ENCODE peak calls at places on chromosomes 16 and 17, in five cellular contexts. I is osteocyte, V is right atrium auricular region, X is ovary, Y is colonic mucosa. Q is an unnamed sample.

GRCh38 chr17:29616300-29617048 is 6.2 kb downstream of the CORO6 start:
- DNase-seq in I (no peak), V (no peak), X (peak), Y (no peak), Q (no peak)

GRCh38 chr17:15123593-15124590 is 141.2 kb downstream of the PMP22 start:
- DNase-seq in I (no peak), V (no peak), X (no peak), Y (no peak), Q (no peak)

GRCh38 chr17:2172447-2172938 is 117.6 kb downstream of the HIC1 start:
- DNase-seq in I (no peak), V (no peak), X (no peak), Y (no peak), Q (no peak)

GRCh38 chr16:86941731-86942468 is 363.6 kb downstream of the FOXL1 start:
- DNase-seq in I (no peak), V (no peak), X (no peak), Y (no peak), Q (no peak)

GRCh38 chr17:57832711-57833596 is 16.9 kb downstream of the MRPS23 start:
- DNase-seq in I (peak), V (peak), X (peak), Y (peak), Q (no peak)

GRCh38 chr16:84138824-84139627 is 6.0 kb downstream of the HSDL1 start:
- DNase-seq in I (no peak), V (no peak), X (no peak), Y (no peak), Q (no peak)

GRCh38 chr17:54153423-54153822 is 330.7 kb downstream of the KIF2B start:
- DNase-seq in I (no peak), V (no peak), X (no peak), Y (no peak), Q (no peak)

GRCh38 chr17:67151717-67152116 is 93.3 kb downstream of the HELZ start:
- DNase-seq in I (no peak), V (no peak), X (no peak), Y (no peak), Q (no peak)

GRCh38 chr16:61937646-61938045 is 98.6 kb downstream of the CDH8 start:
- DNase-seq in I (no peak), V (no peak), X (no peak), Y (no peak), Q (no peak)

GRCh38 chr17:68824707-68825106 is 130.5 kb downstream of the ABCA8 start:
- DNase-seq in I (no peak), V (no peak), X (no peak), Y (no peak), Q (no peak)

GRCh38 chr17:6948562-6948961 is 47.3 kb upstream of the ALOX12 start:
- DNase-seq in I (no peak), V (no peak), X (no peak), Y (no peak), Q (no peak)

GRCh38 chr17:36940313-36941264 is 3.3 kb downstream of the LHX1 start:
- DNase-seq in I (no peak), V (no peak), X (no peak), Y (no peak), Q (no peak)

GRCh38 chr17:71023631-71024030 is 854.3 kb downstream of the KCNJ2 start:
- DNase-seq in I (no peak), V (no peak), X (no peak), Y (no peak), Q (no peak)

GRCh38 chr17:66398617-66399016 is 96.2 kb downstream of the PRKCA start:
- DNase-seq in I (no peak), V (no peak), X (no peak), Y (no peak), Q (no peak)

GRCh38 chr16:85718682-85719081 is 29.9 kb upstream of the GINS2 start:
- DNase-seq in I (no peak), V (no peak), X (no peak), Y (peak), Q (no peak)

DNA sequence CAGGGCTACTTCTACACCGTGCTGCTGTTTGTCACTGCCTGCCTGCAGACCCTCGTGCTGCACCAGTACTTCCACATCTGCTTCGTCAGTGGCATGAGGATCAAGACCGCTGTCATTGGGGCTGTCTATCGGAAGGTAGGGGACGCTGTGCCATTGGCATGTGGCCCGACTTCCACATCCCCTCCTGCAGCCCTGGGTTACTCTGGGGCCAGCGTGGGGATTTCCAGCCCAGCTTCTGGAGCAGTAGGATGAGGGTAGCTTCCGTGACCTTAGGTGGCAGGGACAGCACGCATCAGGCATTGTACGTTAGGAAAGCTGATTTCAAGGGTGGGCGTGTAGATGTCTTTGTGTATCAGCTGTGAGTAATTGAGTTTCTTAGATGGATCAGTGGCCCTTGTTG is 96.5 kb downstream of the ABCC1 start:
- DNase-seq in I (no peak), V (no peak), X (no peak), Y (no peak), Q (no peak)
- TF ChIP-seq CTCF in I (peak), V (no peak), X (no peak), Y (no peak), Q (no peak)

GRCh38 chr17:76549215-76549518 is 9.3 kb downstream of the PRCD start:
- DNase-seq in I (no peak), V (no peak), X (no peak), Y (no peak), Q (no peak)

GRCh38 chr17:76548378-76549214 is 8.8 kb downstream of the PRCD start:
- DNase-seq in I (no peak), V (no peak), X (no peak), Y (no peak), Q (no peak)

GRCh38 chr17:76547183-76547641 is 7.4 kb downstream of the PRCD start:
- DNase-seq in I (no peak), V (peak), X (peak), Y (peak), Q (no peak)

GRCh38 chr17:76546556-76547182 is 6.8 kb downstream of the PRCD start:
- DNase-seq in I (no peak), V (no peak), X (peak), Y (no peak), Q (no peak)

DNA sequence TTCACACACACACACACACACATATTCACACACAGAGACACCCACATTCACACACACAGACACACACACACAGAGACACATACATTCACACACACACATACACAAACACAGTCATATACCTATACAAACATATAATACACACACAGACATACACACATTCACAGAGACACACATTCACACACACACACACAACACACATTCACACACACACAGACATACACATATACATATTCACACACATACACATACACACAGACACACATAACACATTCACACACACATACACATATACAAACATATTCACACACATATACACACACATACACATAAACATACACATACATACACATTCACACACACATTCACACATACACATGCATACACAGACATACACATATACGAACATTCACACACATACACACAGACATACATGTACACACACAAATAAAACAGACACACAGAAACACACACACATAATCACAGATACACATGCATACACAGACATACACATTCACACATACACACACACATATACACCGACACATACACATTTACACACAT is 7.9 kb downstream of the PRCD start:
- DNase-seq in I (no peak), V (no peak), X (no peak), Y (no peak), Q (no peak)
- TF ChIP-seq CTCF in I (no peak), V (no peak), X (no peak), Y (no peak), Q (peak)

DNA sequence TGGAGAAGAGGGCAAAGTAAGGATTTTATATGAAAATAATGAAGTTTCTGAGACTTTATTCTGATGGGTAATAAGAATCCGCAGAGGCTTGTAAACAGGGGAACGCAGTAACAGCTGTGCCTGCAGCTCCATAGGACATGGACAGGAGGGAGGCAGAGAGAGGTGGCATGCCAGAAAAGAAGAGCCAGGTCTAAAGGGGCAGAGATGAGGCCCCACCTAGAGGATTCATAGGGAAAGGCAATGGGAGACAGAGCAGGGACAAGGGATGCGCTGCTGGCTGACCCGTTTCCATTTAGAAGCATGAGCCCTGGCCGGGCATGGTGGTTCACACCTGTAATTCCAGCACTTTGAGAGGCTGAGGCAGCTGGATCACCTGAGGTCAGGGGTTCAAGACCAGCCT is 340.3 kb upstream of the CDH5 start:
- DNase-seq in I (no peak), V (no peak), X (no peak), Y (no peak), Q (no peak)
- TF ChIP-seq CTCF in I (peak), V (peak), X (no peak), Y (no peak), Q (peak)

GRCh38 chr16:2090819-2091721 is 43.3 kb downstream of the TSC2 start:
- DNase-seq in I (no peak), V (no peak), X (peak), Y (peak), Q (no peak)
- TF ChIP-seq CTCF in I (no peak), V (peak), X (no peak), Y (peak), Q (no peak)

DNA sequence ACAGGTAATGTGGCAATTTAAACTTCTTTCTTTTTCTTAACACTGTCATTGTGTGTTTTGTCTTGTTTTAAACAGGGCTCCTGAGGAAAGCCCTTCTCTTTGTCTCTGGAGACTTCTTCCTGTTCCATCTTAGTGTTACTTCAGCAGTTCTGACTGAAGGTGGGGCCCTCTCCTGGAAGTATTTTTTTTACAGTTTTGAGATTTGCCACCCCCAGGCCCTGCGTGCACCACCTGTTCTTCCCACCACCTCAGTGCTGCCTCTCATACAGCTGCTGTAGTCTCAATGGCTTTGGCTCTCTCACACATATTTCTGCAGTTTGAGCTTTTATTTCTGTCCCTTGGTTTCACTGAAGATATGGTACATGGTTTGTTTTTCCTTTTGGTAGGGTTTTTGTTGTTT is 52.5 kb upstream of the ALDH3A1 start:
- DNase-seq in I (no peak), V (no peak), X (no peak), Y (no peak), Q (no peak)
- TF ChIP-seq CTCF in I (no peak), V (no peak), X (no peak), Y (no peak), Q (peak)

DNA sequence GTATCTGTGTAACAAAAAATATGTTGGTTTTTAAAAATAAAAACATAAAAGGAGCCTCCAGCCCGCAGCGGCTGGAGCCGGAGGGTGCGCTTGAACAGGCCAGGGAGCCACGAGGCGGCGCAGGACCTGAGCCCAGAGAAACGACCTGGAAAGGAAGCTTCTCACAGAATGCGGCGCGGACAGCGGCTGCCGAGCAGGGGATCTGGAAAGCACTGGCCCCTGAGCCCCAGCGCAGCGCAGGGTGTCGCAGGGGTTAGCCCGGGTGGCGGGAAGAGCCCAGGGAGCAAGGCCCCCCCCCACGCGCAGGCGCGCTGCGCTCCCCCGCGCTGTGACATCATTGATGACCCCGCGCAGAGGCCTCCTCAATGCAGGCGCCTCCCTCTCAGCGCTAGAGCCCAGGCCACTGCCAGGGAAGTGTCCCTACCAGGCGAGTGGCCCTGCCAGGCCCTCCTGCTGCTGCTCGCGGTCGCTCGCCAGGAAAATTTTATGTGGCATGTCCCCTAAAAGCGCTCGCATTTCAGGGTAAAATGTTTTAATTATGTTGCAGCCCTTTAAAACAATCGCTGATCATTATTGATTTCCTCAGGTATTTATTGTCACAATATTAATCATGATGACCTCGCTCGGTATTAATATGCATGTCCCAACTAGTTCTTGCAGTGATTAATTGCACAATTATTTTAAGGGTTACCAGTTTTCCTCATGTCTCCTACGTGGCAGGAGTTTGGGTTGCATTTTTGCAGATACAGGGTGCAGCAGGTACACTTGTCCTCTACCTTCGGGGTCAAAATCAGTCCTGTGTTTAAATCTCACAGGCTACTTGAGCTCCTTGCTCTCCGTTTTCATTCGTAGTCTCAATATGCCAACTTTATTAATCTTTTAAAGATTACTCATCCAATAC is 134.2 kb downstream of the USP22 start:
- DNase-seq in I (peak), V (peak), X (peak), Y (peak), Q (no peak)
- TF ChIP-seq CTCF in I (peak), V (peak), X (peak), Y (peak), Q (peak)

DNA sequence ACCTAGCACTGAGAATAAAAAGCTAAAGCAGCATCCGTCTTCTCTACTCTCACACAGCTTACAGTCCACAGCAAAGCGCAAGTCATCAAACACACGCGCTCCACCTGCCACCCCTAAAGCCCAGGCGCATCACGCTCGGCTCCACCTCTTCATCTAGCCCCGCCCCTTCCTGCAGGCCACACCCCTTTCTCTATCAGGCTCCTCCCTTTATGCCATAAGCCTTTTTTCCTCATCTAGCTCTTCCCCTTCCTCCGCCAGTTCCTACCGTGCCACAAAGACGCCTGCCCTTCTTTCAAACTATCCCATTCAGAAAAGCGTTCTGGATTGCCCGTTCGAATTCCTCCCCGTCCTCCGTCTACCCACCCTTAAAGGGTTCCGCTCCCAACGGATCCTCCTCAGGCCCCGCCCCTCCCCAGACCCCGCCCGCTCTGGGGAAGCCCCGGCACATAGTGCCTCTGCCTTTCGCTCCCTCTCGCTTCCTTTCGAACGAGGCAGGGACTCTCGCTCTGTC is 417 bp downstream of the C16orf46 start:
- DNase-seq in I (no peak), V (peak), X (peak), Y (peak), Q (peak)
- TF ChIP-seq CTCF in I (no peak), V (no peak), X (no peak), Y (no peak), Q (no peak)

GRCh38 chr17:8576895-8577294 is 53.6 kb downstream of the MYH10 start:
- DNase-seq in I (no peak), V (no peak), X (no peak), Y (no peak), Q (no peak)

GRCh38 chr17:8574687-8575086 is 55.8 kb downstream of the MYH10 start:
- DNase-seq in I (no peak), V (peak), X (no peak), Y (no peak), Q (no peak)

GRCh38 chr17:8577868-8578267 is 52.7 kb downstream of the MYH10 start:
- DNase-seq in I (no peak), V (no peak), X (no peak), Y (no peak), Q (no peak)

DNA sequence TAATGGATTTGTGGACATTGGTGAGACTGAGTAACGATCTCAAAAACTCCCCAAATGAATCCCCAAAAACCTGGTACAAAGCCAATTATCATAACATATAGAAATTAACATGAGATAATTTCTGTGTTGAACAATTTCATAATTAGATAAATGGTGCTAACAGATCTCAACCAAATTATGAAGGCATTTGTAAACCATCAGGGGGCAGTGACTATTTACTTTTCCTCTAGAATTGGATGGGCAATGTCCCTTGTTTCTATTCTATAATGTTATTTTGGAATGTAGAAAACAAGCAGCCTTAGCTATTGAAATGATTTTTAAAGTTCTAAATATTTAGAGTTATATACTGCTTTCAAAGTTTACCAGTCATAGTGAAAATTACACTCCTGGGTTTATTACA is 57.8 kb downstream of the MYH10 start:
- DNase-seq in I (no peak), V (no peak), X (no peak), Y (no peak), Q (no peak)
- TF ChIP-seq CTCF in I (peak), V (peak), X (no peak), Y (no peak), Q (no peak)

GRCh38 chr17:77011173-77012011 is 129.4 kb upstream of the SEC14L1 start:
- DNase-seq in I (no peak), V (no peak), X (no peak), Y (peak), Q (peak)
- TF ChIP-seq CTCF in I (peak), V (peak), X (no peak), Y (peak), Q (no peak)